ENCODE peak calls at places on chromosomes 13 and 19, in six cellular contexts. A is fibroblast of mammary gland, Y is brain microvascular endothelial cell, X is H54, W is AG09309, U is left kidney. M is an unnamed sample.

GRCh38 chr19:9650345-9650744 is 24.6 kb downstream of the ZNF562 start:
- DNase-seq in A (no peak), Y (no peak), X (no peak), W (no peak), U (no peak), M (no peak)

GRCh38 chr19:24073807-24074206 is 13.2 kb upstream of the ZNF254 start:
- DNase-seq in A (no peak), Y (no peak), X (no peak), W (no peak), U (no peak), M (no peak)

GRCh38 chr19:14577885-14578427 is 4.9 kb upstream of the CLEC17A start:
- DNase-seq in A (no peak), Y (no peak), X (no peak), W (no peak), U (peak; percentile 32), M (no peak)

GRCh38 chr19:13260883-13261653 is 110.9 kb downstream of the IER2 start:
- DNase-seq in A (peak; percentile 95), Y (peak; percentile 89), X (peak; percentile 84), W (peak; percentile 66), U (no peak), M (peak; percentile 65)

GRCh38 chr13:65789815-65790214 is 1440.3 kb downstream of the PCDH9 start:
- DNase-seq in A (peak; percentile 65), Y (no peak), X (peak; percentile 1), W (peak; percentile 21), U (no peak), M (peak; percentile 1)

GRCh38 chr13:46648166-46648607 is 95.2 kb downstream of the LRCH1 start:
- DNase-seq in A (peak; percentile 69), Y (no peak), X (no peak), W (no peak), U (peak; percentile 68), M (no peak)

GRCh38 chr13:42474954-42475353 is 99.0 kb upstream of the TNFSF11 start:
- DNase-seq in A (peak; percentile 69), Y (peak; percentile 99), X (no peak), W (no peak), U (peak; percentile 4), M (no peak)

GRCh38 chr19:30158893-30159245 is 213.3 kb upstream of the ZNF536 start:
- DNase-seq in A (no peak), Y (no peak), X (no peak), W (no peak), U (no peak), M (no peak)

GRCh38 chr13:42752731-42753130 is 28.7 kb upstream of the FAM216B start:
- DNase-seq in A (no peak), Y (peak; percentile 40), X (no peak), W (no peak), U (no peak), M (no peak)

GRCh38 chr13:98954313-98954712 is 23.6 kb downstream of the DOCK9 start:
- DNase-seq in A (no peak), Y (no peak), X (no peak), W (no peak), U (no peak), M (no peak)

GRCh38 chr19:5078179-5078578 is 109.3 kb downstream of the KDM4B start:
- DNase-seq in A (no peak), Y (no peak), X (no peak), W (no peak), U (no peak), M (no peak)

GRCh38 chr13:52158629-52159158 is 703 bp downstream of the NEK3 start:
- DNase-seq in A (peak; percentile 49), Y (peak; percentile 12), X (no peak), W (no peak), U (peak; percentile 75), M (peak; percentile 12)

GRCh38 chr13:108213946-108214345 is 1.4 kb downstream of the LIG4 start:
- DNase-seq in A (peak; percentile 32), Y (no peak), X (no peak), W (no peak), U (no peak), M (no peak)

GRCh38 chr13:38159710-38160109 is 189.9 kb upstream of the UFM1 start:
- DNase-seq in A (no peak), Y (no peak), X (no peak), W (no peak), U (no peak), M (no peak)

GRCh38 chr19:11322269-11323024 is 17.0 kb downstream of the RAB3D start:
- DNase-seq in A (no peak), Y (no peak), X (no peak), W (no peak), U (peak; percentile 44), M (no peak)

GRCh38 chr19:9791552-9792181 is 23.1 kb upstream of the ZNF846 start:
- DNase-seq in A (peak; percentile 90), Y (peak; percentile 96), X (peak; percentile 68), W (peak; percentile 76), U (peak; percentile 98), M (peak; percentile 88)

GRCh38 chr19:43470288-43470687 is 4.9 kb upstream of the LYPD3 start:
- DNase-seq in A (peak; percentile 69), Y (peak; percentile 32), X (peak; percentile 57), W (no peak), U (no peak), M (no peak)

GRCh38 chr19:39174558-39175544 is 21.9 kb upstream of the NCCRP1 start:
- DNase-seq in A (no peak), Y (no peak), X (no peak), W (no peak), U (no peak), M (no peak)

M was measured in HTR-8/SVneo.